ENCODE peak calls at places on chromosomes 4 and X, in ten cellular contexts. S is small intestine; C is mammary epithelial cell; R is left ventricle myocardium inferior; N is spleen; Q is cardiac muscle cell; B is CD8-positive, alpha-beta memory T cell; H is upper lobe of right lung; L is GM23248; V is prostate gland. K is an unnamed sample.

GRCh38 chrX:49165901-49166881 is 3.6 kb downstream of the MAGIX start:
- DNase-seq in C (peak; percentile 88), H (peak; percentile 87), B (peak; percentile 86), R (peak; percentile 80), V (peak; percentile 88), Q (peak; percentile 84), L (peak; percentile 17), S (peak; percentile 88), N (peak; percentile 94), K (peak; percentile 86)

GRCh38 chr4:24850669-24851068 is 55.3 kb downstream of the SOD3 start:
- DNase-seq in R (no peak), N (no peak), H (no peak), L (peak; percentile 86), C (peak; percentile 67), Q (no peak), S (no peak), V (no peak), B (no peak), K (no peak)

GRCh38 chr4:183399166-183399565 is 45.3 kb upstream of the CDKN2AIP start:
- DNase-seq in V (no peak), H (no peak), N (no peak), B (no peak), L (no peak), C (no peak), R (no peak), S (no peak), Q (no peak), K (no peak)

GRCh38 chr4:185896832-185897475 is 85.0 kb upstream of the SORBS2 start:
- DNase-seq in B (no peak), L (no peak), C (no peak), R (no peak), S (no peak), N (no peak), V (no peak), H (no peak), Q (no peak), K (no peak)

GRCh38 chr4:1643971-1644735 is 40.0 kb downstream of the FAM53A start:
- DNase-seq in L (no peak), H (no peak), R (no peak), V (no peak), N (no peak), S (no peak), Q (no peak), C (no peak), B (no peak), K (no peak)

GRCh38 chr4:54663181-54663580 is 5.4 kb downstream of the KIT start:
- DNase-seq in R (no peak), S (no peak), Q (no peak), L (no peak), V (no peak), N (no peak), B (no peak), H (no peak), C (no peak), K (no peak)

GRCh38 chr4:7279902-7280301 is 87.6 kb downstream of the SORCS2 start:
- DNase-seq in S (no peak), R (no peak), C (peak; percentile 61), H (no peak), V (no peak), Q (no peak), B (no peak), N (no peak), L (peak; percentile 66), K (no peak)

GRCh38 chr4:7067523-7068278 is at the start of gene GRPEL1:
- DNase-seq in Q (peak; percentile 99), H (peak; percentile 100), S (peak; percentile 100), C (peak; percentile 100), R (peak; percentile 100), N (peak; percentile 99), B (peak; percentile 100), L (peak; percentile 99), V (peak; percentile 99), K (peak; percentile 100)

GRCh38 chr4:70183168-70183939 is 12.2 kb upstream of the ODAM start:
- DNase-seq in V (no peak), R (no peak), N (no peak), B (no peak), C (peak; percentile 10), S (peak; percentile 13), H (no peak), L (peak; percentile 74), Q (peak; percentile 80), K (peak; percentile 27)

GRCh38 chrX:139720136-139720535 is 12.2 kb upstream of the MCF2 start:
- DNase-seq in R (no peak), V (no peak), H (no peak), C (peak; percentile 1), B (no peak), L (peak; percentile 1), N (no peak), Q (peak; percentile 21), S (no peak), K (no peak)

GRCh38 chr4:8009710-8010534 is 70.3 kb upstream of the AFAP1 start:
- DNase-seq in B (no peak), N (no peak), C (no peak), Q (no peak), H (no peak), V (no peak), L (no peak), R (no peak), S (peak; percentile 51), K (peak; percentile 48)

GRCh38 chrX:30610050-30610449 is 32.5 kb upstream of the TASL start:
- DNase-seq in H (no peak), L (peak; percentile 58), V (no peak), R (no peak), S (no peak), Q (no peak), N (no peak), C (no peak), B (no peak), K (no peak)

GRCh38 chrX:137930562-137930961 is 364.6 kb downstream of the ZIC3 start:
- DNase-seq in C (no peak), N (no peak), R (no peak), V (no peak), S (no peak), H (no peak), L (no peak), Q (no peak), B (no peak), K (no peak)

GRCh38 chr4:126267689-126268088 is 952.9 kb downstream of the FAT4 start:
- DNase-seq in C (peak; percentile 5), B (no peak), L (peak; percentile 61), S (no peak), H (no peak), V (no peak), N (no peak), Q (no peak), R (no peak), K (no peak)

GRCh38 chr4:57943672-57944071 is 833.5 kb upstream of the IGFBP7 start:
- DNase-seq in V (no peak), L (no peak), S (no peak), C (no peak), R (no peak), Q (no peak), N (peak; percentile 74), B (no peak), H (peak; percentile 45), K (no peak)

GRCh38 chr4:15515106-15515505 is 45.4 kb downstream of the CC2D2A start:
- DNase-seq in Q (no peak), N (no peak), B (no peak), S (peak; percentile 6), V (no peak), C (no peak), L (no peak), H (no peak), R (no peak), K (no peak)

GRCh38 chr4:15742083-15742582 is 36.0 kb upstream of the CD38 start:
- DNase-seq in C (no peak), Q (no peak), V (no peak), S (no peak), H (no peak), R (no peak), B (no peak), L (no peak), N (no peak), K (no peak)

GRCh38 chrX:109890910-109891502 is 111.9 kb upstream of the TMEM164 start:
- DNase-seq in S (peak; percentile 41), B (peak; percentile 62), Q (peak; percentile 85), N (peak; percentile 79), L (peak; percentile 55), C (peak; percentile 34), H (peak; percentile 58), V (peak; percentile 20), R (peak; percentile 15), K (peak; percentile 48)

GRCh38 chr4:178415925-178416324 is 973.7 kb upstream of the AGA start:
- DNase-seq in L (no peak), H (peak; percentile 61), Q (no peak), N (peak; percentile 63), B (no peak), S (no peak), R (no peak), V (no peak), C (no peak), K (no peak)

GRCh38 chrX:50770702-50771101 is 43.3 kb downstream of the SHROOM4 start:
- DNase-seq in R (no peak), N (no peak), L (no peak), B (no peak), C (peak; percentile 5), H (peak; percentile 74), V (peak; percentile 19), Q (peak; percentile 78), S (peak; percentile 78), K (peak; percentile 79)

GRCh38 chr4:73585345-73585744 is 34.9 kb downstream of the RASSF6 start:
- DNase-seq in H (no peak), L (no peak), N (no peak), Q (no peak), C (no peak), R (no peak), V (no peak), B (no peak), S (no peak), K (no peak)
- H3K27ac ChIP-seq in H (no peak overlapping the region), L (no peak overlapping the region), N (no peak overlapping the region), Q (no peak overlapping the region), C (no peak overlapping the region), R (no peak overlapping the region), V (no peak overlapping the region), B (no peak overlapping the region), S (no peak overlapping the region), K (no peak overlapping the region)

GRCh38 chrX:155069414-155069813 is 1.5 kb downstream of the CMC4 start:
- DNase-seq in N (no peak), S (no peak), R (no peak), C (no peak), B (no peak), H (no peak), L (no peak), Q (no peak), V (no peak), K (no peak)
- H3K4me3 ChIP-seq in N (peak overlapping the region; percentile 62), S (no peak overlapping the region), R (peak overlapping the region; percentile 77), C (peak overlapping the region; percentile 82), B (no peak overlapping the region), H (peak overlapping the region; percentile 64), L (peak overlapping the region; percentile 92), Q (peak overlapping the region; percentile 37), V (no peak overlapping the region), K (peak overlapping the region; percentile 46)

GRCh38 chr4:153261431-153261830 is 57.2 kb downstream of the TRIM2 start:
- DNase-seq in Q (no peak), B (no peak), V (no peak), R (no peak), L (peak; percentile 43), H (no peak), N (no peak), C (no peak), S (no peak), K (no peak)
- H3K27ac ChIP-seq in Q (no peak overlapping the region), B (no peak overlapping the region), V (no peak overlapping the region), R (no peak overlapping the region), L (peak overlapping the region; percentile 13), H (no peak overlapping the region), N (peak overlapping the region; percentile 59), C (no peak overlapping the region), S (no peak overlapping the region), K (no peak overlapping the region)

GRCh38 chrX:134236690-134237362 is at the start of gene CCDC160:
- DNase-seq in S (peak; percentile 0), V (peak; percentile 51), R (peak; percentile 47), H (peak; percentile 73), L (peak; percentile 27), Q (peak; percentile 96), B (no peak), N (peak; percentile 81), C (no peak), K (peak; percentile 25)
- H3K4me3 ChIP-seq in S (peak within 1 kb of the TSS; percentile 2), V (peak within 1 kb of the TSS; percentile 46), R (peak within 1 kb of the TSS; percentile 67), H (peak within 1 kb of the TSS; percentile 43), L (peak within 1 kb of the TSS; percentile 54), Q (peak within 1 kb of the TSS; percentile 90), B (no peak within 1 kb of the TSS), N (peak within 1 kb of the TSS; percentile 49), C (no peak within 1 kb of the TSS), K (peak within 1 kb of the TSS; percentile 33)

K was measured in colonic mucosa.